ENCODE peak calls at places on chromosomes 13 and 19, in five cellular contexts. X is HEK293T; Z is activated CD4-positive, alpha-beta T cell treated with anti-CD3 and anti-CD28 coated beads, Interleukin-2, amount 50 U/mL, for 24 hours; K is RPMI7951; W is transverse colon. F is an unnamed sample.
A peak's percentile ranks its signal among the peaks of the same experiment; 100 is the strongest.

GRCh38 chr13:71879129-71879535 is 12.1 kb upstream of the DACH1 start:
- DNase-seq in Z (no peak), K (peak; percentile 14), X (peak; percentile 69), W (no peak), F (peak; percentile 29)

GRCh38 chr19:50423279-50424113 is 4.8 kb downstream of the SPIB start:
- DNase-seq in X (no peak), Z (no peak), W (no peak), K (no peak), F (no peak)

GRCh38 chr19:13952154-13953020 is at the start of gene DCAF15:
- DNase-seq in W (peak; percentile 99), K (peak; percentile 99), X (peak; percentile 100), Z (peak; percentile 93), F (peak; percentile 100)

GRCh38 chr19:15331419-15332310 is 674 bp downstream of the BRD4 start:
- DNase-seq in Z (peak; percentile 39), K (peak; percentile 34), X (peak; percentile 58), W (peak; percentile 64), F (no peak)

GRCh38 chr13:26558074-26558805 is 757 bp downstream of the WASF3 start:
- DNase-seq in Z (no peak), W (no peak), K (peak; percentile 7), X (peak; percentile 25), F (no peak)

GRCh38 chr13:37492741-37493514 is 105.6 kb downstream of the POSTN start:
- DNase-seq in K (peak; percentile 97), Z (no peak), X (no peak), W (no peak), F (peak; percentile 77)

GRCh38 chr13:112693831-112694497 is 4.1 kb downstream of the ATP11A start:
- DNase-seq in W (no peak), X (no peak), Z (no peak), K (no peak), F (no peak)

GRCh38 chr19:16139752-16140151 is 3.7 kb upstream of the HSH2D start:
- DNase-seq in Z (no peak), X (no peak), W (peak; percentile 68), K (no peak), F (no peak)

GRCh38 chr19:17943284-17944221 is 10.7 kb downstream of the CCDC124 start:
- DNase-seq in W (no peak), Z (no peak), X (no peak), K (no peak), F (no peak)

GRCh38 chr19:44903602-44904425 is 1.8 kb upstream of the APOE start:
- DNase-seq in K (peak; percentile 47), Z (peak; percentile 74), X (peak; percentile 76), W (peak; percentile 76), F (peak; percentile 18)